ENCODE peak calls at places on chromosomes 2 and 18, in five cellular contexts. R is H9, E is IMR-90, I is neuronal stem cell, B is H1. W is an unnamed sample.

GRCh38 chr2:117785740-117786139 is 28.8 kb upstream of the DDX18 start:
- DNase-seq in E (peak), R (peak), I (peak), B (no peak), W (peak)

GRCh38 chr2:16763056-16763455 is 97.4 kb upstream of the CYRIA start:
- DNase-seq in E (no peak), I (no peak), R (no peak), B (no peak), W (no peak)

GRCh38 chr2:120486946-120487345 is 141.0 kb downstream of the INHBB start:
- DNase-seq in I (no peak), B (no peak), R (no peak), E (peak), W (peak)

GRCh38 chr2:48600204-48600813 is 17.3 kb upstream of the GTF2A1L start:
- DNase-seq in B (no peak), E (peak), I (peak), R (no peak), W (peak)

GRCh38 chr18:74336656-74337055 is 21.0 kb downstream of the C18orf63 start:
- DNase-seq in E (no peak), B (no peak), R (no peak), I (no peak), W (no peak)

GRCh38 chr2:66305714-66306113 is 129.2 kb upstream of the MEIS1 start:
- DNase-seq in B (no peak), R (no peak), E (peak), I (no peak), W (no peak)

GRCh38 chr2:190695739-190696138 is 46.9 kb downstream of the NAB1 start:
- DNase-seq in I (no peak), R (no peak), B (no peak), E (peak), W (no peak)

GRCh38 chr2:190551928-190552327 is 17.4 kb upstream of the NEMP2 start:
- DNase-seq in E (no peak), B (no peak), R (no peak), I (no peak), W (no peak)

GRCh38 chr2:181304011-181304844 is 153.0 kb upstream of the ITGA4 start:
- DNase-seq in R (no peak), I (no peak), B (no peak), E (no peak), W (no peak)

GRCh38 chr2:96527052-96527964 is 9.2 kb upstream of the ARID5A start:
- DNase-seq in I (peak), E (peak), R (peak), B (peak), W (peak)

GRCh38 chr2:112821142-112821541 is 15.4 kb downstream of the IL1B start:
- DNase-seq in B (no peak), R (no peak), I (no peak), E (no peak), W (no peak)

DNA sequence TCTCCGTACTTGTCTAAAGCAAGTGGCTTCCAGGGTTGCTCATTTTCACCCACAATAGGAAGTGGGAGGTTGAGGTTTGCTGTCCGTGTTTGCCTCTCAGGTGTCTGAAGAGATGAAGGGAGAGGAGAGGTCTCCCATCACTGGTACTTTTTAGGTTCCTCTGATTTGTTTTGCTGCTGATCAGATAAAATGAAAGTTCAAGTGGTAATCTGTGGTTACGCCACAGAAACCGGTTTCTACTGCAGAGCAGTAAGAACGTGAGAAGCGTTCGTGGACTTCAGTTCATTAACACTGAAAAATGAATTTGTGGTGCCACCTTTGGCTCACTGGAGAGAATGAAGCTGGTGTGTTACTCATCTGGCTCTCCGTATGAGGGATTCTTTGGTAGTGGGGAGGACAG is 118.2 kb downstream of the GBX2 start:
- DNase-seq in R (no peak), E (no peak), I (no peak), B (no peak), W (no peak)
- H4K91ac ChIP-seq in R (no peak), E (no peak), I (no peak), B (no peak), W (no peak)

GRCh38 chr2:31286961-31287550 is 53.1 kb downstream of the EHD3 start:
- DNase-seq in I (no peak), E (no peak), R (no peak), B (no peak), W (peak)

GRCh38 chr2:31286230-31286629 is 52.3 kb downstream of the EHD3 start:
- DNase-seq in I (no peak), B (no peak), E (no peak), R (no peak), W (no peak)

GRCh38 chr2:31287681-31288080 is 53.7 kb downstream of the EHD3 start:
- DNase-seq in B (no peak), R (no peak), E (peak), I (no peak), W (peak)

GRCh38 chr2:31282634-31283033 is 48.7 kb downstream of the EHD3 start:
- DNase-seq in R (no peak), E (no peak), I (no peak), B (no peak), W (peak)

GRCh38 chr2:31284107-31284506 is 50.2 kb downstream of the EHD3 start:
- DNase-seq in E (no peak), I (no peak), R (no peak), B (no peak), W (no peak)
- H2BK5ac ChIP-seq in E (no peak), I (no peak), R (no peak), B (no peak), W (no peak)

DNA sequence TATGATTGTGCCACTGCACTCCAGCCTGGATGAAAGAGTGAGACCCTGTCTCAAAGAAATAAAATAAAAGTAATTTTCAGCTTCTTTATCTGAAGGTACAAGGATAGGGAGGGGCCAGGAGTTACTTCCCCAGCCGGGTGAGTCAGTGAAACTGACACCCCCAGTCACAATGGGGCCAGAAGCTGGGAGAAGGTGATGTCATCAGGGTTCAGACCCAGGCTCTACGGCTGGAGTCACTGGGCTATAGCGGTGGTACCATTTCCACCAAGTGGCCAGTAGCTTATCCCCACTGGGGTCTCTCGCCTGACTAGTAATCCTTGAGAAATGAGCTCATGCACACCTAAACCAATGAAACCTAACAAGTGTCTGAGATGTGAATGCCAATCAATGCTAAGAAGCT is 107.9 kb downstream of the ALPK2 start:
- DNase-seq in I (no peak), E (peak), B (no peak), R (no peak), W (no peak)
- H4K91ac ChIP-seq in I (no peak), E (no peak), B (no peak), R (no peak), W (no peak)

GRCh38 chr2:177680866-177681358 is 288.3 kb downstream of the AGPS start:
- DNase-seq in R (no peak), I (no peak), E (no peak), B (no peak), W (no peak)

GRCh38 chr2:177682768-177683472 is 290.3 kb downstream of the AGPS start:
- DNase-seq in I (no peak), B (no peak), R (no peak), E (no peak), W (no peak)

GRCh38 chr2:177682006-177682405 is 289.4 kb downstream of the AGPS start:
- DNase-seq in R (no peak), B (no peak), E (no peak), I (no peak), W (no peak)

GRCh38 chr2:177678939-177679338 is 286.4 kb downstream of the AGPS start:
- DNase-seq in B (no peak), I (no peak), R (no peak), E (no peak), W (no peak)

DNA sequence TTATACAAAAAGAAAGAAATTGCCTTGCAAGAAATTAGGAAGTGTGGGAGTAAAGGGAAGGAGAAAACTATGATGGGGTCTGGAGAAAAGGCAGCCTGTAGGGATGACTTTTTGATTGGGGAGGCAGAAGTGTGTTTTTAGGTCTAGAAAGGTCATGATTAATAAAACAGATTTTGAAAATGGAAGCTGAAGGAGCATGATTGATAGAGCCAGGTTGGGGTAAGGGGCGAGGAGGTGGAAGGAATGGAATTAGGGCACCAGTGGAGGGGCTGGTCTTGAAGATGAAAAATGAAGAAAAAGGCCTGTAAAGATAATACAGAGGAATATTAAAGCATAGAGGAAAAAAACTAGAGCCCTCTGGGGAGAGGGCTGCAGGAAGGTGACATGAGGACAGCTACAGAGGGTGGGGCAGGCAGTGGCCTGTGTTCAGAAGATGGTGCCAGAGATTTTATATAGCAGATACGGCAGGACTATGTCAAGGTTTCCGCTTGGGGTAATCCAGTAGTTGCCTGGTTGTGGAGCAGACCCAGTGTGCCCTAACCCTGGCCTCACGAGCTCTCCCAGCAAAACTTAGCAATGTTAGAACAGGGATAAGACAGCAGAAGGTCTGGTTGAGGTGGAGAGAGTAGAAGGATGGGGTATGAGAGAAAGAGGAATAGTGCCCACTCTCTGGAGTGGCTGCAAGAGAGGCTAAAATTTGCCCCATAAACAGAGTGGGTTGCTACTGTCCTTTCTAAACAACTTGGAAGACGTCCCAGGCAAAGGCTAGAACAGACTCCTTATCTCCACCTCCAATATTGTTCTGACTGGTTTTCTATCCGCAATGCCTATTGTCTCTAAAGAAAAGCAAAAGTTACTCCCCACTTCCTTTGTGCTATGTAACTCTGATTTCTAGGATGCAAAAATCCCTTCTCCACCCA is 287.3 kb downstream of the AGPS start:
- DNase-seq in E (no peak), B (no peak), I (no peak), R (no peak), W (no peak)
- H2BK5ac ChIP-seq in E (no peak), B (no peak), I (no peak), R (no peak), W (no peak)

DNA sequence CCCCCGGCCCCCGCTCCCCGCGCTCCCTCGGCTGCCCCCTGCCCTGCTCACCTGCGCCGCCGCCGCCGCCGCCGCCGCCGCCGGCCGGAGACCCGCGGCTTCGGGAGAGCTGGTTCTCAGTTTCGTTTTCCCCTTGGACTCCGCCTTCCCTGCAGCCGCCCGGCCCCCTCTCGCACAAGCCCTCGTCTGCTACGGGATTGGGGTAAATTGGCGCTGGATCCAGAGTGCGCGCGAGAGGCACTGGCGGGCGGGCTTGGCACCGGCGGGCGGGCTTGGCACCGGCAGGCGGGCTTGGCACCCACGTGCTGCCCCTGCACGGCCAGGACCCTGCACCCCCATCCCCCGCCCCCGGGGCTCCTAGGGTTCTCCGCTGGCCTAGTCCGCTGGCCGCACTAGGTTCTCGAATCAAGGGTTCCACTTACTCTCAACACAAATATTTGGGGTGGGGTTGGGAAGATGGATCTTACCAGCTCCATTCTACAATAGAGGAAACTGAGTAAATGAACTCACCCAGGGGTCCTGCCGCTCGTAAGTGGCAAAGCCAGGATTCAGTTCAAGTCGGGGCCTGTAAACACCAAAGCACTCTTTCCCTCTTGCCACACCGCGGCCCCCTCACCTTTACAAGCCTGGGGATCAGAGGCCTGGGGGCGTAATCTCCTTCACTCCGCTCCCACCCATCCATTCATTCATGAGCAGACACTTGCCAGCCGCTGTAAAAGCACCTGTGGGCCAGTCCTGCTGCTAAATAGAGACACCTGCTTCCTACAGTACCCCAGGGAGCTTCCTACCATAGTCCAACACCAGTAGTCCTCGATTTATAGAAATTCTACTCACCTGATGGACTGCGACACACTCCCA is at the start of gene EIF2AK2:
- DNase-seq in E (peak), B (peak), R (peak), I (peak), W (peak)
- H4K91ac ChIP-seq in E (peak), B (peak), R (no peak), I (no peak), W (peak)

DNA sequence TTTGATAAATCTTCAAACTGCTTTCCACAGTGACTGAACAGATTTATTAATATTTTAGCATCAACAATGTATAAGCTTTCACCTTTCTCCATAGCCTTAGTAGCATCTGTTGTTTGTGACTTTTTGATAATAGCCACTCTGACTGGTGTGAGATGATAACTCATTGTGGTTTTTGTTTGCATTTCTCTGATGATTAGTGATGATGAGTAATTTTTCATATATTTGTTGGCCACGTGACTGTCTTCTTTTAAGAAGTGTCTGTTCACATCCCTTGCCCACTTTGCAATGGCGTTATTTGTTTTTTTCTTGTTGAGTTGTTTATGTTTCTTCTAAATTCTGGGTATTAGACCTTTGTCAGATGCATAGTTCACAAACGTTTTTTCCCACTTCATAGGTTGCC is 952.9 kb downstream of the TRIB2 start:
- DNase-seq in B (no peak), I (no peak), R (no peak), E (no peak), W (no peak)
- H2BK5ac ChIP-seq in B (no peak), I (no peak), R (no peak), E (no peak), W (no peak)

DNA sequence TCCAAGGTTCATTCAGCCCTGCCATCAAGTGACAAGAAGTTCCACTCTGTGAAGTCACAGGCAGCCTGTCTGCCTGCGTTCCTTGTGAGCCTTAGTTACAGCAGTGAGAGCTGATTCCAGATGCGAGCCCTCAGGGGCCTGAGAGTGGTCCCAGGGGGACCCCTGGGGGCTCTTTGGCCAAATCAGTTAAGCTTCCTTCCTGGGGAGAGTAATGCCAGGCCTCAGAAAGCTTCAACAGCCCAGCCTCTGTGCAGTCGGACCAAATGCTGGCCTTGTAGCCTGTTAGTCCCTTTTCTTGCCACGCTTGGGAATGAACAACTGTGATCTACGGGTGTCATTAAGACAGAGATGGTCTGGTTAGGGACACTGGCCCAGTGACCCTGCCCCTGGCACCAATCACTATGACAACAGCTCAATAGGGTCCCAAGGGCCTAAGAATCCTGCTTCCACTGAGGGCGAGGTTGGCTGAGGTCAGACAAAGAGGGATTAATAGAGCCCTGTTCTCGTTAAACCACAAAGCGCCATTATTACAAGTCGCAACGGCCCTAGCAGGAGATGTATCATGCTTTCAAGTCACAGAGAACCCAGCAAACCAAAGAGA is 50.9 kb downstream of the HS1BP3 start:
- DNase-seq in R (no peak), E (no peak), B (no peak), I (peak), W (no peak)
- H4K91ac ChIP-seq in R (no peak), E (peak), B (no peak), I (no peak), W (peak)

DNA sequence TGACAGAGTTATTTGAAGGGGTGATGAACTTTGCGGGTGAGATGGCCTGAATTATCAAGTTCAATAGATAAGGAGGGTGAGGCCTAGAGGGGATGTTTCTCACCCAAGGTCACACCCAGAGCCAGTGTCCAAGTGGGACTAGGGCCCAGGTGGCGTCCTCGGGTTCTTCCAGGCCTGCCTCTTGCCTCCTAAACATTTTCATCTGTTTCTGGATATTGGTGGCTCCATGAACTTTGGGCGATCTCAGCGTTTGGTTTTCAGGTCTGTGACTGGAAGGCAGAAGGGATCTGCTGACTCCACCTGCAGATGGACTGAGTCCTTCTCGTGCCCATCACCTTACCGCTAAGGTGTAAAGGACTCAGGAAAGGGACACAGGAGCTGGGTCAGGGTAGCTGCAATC is 137.3 kb downstream of the DDX1 start:
- DNase-seq in R (no peak), B (no peak), E (no peak), I (no peak), W (no peak)
- H2BK5ac ChIP-seq in R (no peak), B (no peak), E (no peak), I (no peak), W (no peak)

GRCh38 chr2:150644298-150645067 is 157.0 kb upstream of the RND3 start:
- DNase-seq in B (no peak), E (peak), R (no peak), I (no peak), W (peak)

GRCh38 chr2:150647943-150648342 is 160.5 kb upstream of the RND3 start:
- DNase-seq in I (no peak), E (no peak), B (no peak), R (no peak), W (no peak)

GRCh38 chr2:150643106-150643730 is 155.8 kb upstream of the RND3 start:
- DNase-seq in E (peak), R (no peak), I (no peak), B (no peak), W (peak)

GRCh38 chr2:150646746-150647145 is 159.3 kb upstream of the RND3 start:
- DNase-seq in E (peak), B (no peak), I (no peak), R (no peak), W (no peak)
- H4K91ac ChIP-seq in E (no peak), B (no peak), I (no peak), R (no peak), W (no peak)

W was measured in mesenchymal stem cell.